ENCODE peak calls at places on chromosomes 5 and 9, in seven cellular contexts. M is gastrocnemius medialis, F is prostate gland, N is suprapubic skin, G is uterus, R is HCT116, A is spleen. H is an unnamed sample.

GRCh38 chr5:16784843-16785791 is 151.0 kb downstream of the MYO10 start:
- DNase-seq in M (no peak), F (no peak), G (no peak), N (no peak), A (no peak), R (no peak), H (no peak)

GRCh38 chr9:127185931-127186781 is 63.7 kb upstream of the ANGPTL2 start:
- DNase-seq in A (peak; percentile 64), R (no peak), N (peak; percentile 95), F (peak; percentile 25), M (peak; percentile 53), G (peak; percentile 93), H (peak; percentile 58)

GRCh38 chr5:111076076-111076475 is 4.6 kb downstream of the TSLP start:
- DNase-seq in M (no peak), G (no peak), A (no peak), N (no peak), R (no peak), F (no peak), H (no peak)

GRCh38 chr9:12794024-12794799 is 19.4 kb downstream of the LURAP1L start:
- DNase-seq in M (no peak), G (no peak), F (no peak), A (no peak), N (no peak), R (no peak), H (no peak)

GRCh38 chr5:180143656-180144364 is 65.2 kb downstream of the RASGEF1C start:
- DNase-seq in R (no peak), A (no peak), G (no peak), M (no peak), F (no peak), N (no peak), H (no peak)

GRCh38 chr9:125472926-125473701 is 211.5 kb downstream of the GAPVD1 start:
- DNase-seq in R (no peak), A (no peak), M (no peak), N (no peak), G (peak; percentile 58), F (no peak), H (no peak)

GRCh38 chr5:1745806-1746370 is 53.7 kb downstream of the MRPL36 start:
- DNase-seq in F (no peak), A (peak; percentile 47), G (peak; percentile 3), M (no peak), N (peak; percentile 49), R (no peak), H (no peak)

GRCh38 chr5:52562473-52562872 is 225.2 kb upstream of the ITGA1 start:
- DNase-seq in M (no peak), N (no peak), A (no peak), F (no peak), G (no peak), R (no peak), H (no peak)

GRCh38 chr9:110444911-110445310 is 107.2 kb upstream of the TXNDC8 start:
- DNase-seq in N (no peak), A (no peak), M (no peak), G (no peak), R (no peak), F (no peak), H (no peak)

GRCh38 chr9:98521141-98521540 is 187.6 kb downstream of the GABBR2 start:
- DNase-seq in R (no peak), F (no peak), G (no peak), M (no peak), N (no peak), A (no peak), H (no peak)

GRCh38 chr5:123819818-123820217 is 307.8 kb downstream of the CSNK1G3 start:
- DNase-seq in M (no peak), G (no peak), N (no peak), F (no peak), R (no peak), A (no peak), H (no peak)

GRCh38 chr9:135130266-135130976 is 43.0 kb downstream of the OLFM1 start:
- DNase-seq in A (no peak), R (peak; percentile 63), F (no peak), M (no peak), N (no peak), G (peak; percentile 28), H (no peak)

GRCh38 chr9:91750343-91750742 is 199.7 kb downstream of the ROR2 start:
- DNase-seq in G (no peak), N (no peak), R (no peak), M (no peak), A (peak; percentile 44), F (no peak), H (no peak)

GRCh38 chr5:138352722-138353549 is 451 bp downstream of the KDM3B start:
- DNase-seq in F (peak; percentile 62), N (peak; percentile 78), M (peak; percentile 41), A (peak; percentile 94), G (peak; percentile 46), R (no peak), H (peak; percentile 71)
- TF ChIP-seq POLR2A in F (peak; percentile 55), N (no peak), M (peak; percentile 26), A (no peak), G (peak; percentile 10), R (no peak), H (peak; percentile 32)

DNA sequence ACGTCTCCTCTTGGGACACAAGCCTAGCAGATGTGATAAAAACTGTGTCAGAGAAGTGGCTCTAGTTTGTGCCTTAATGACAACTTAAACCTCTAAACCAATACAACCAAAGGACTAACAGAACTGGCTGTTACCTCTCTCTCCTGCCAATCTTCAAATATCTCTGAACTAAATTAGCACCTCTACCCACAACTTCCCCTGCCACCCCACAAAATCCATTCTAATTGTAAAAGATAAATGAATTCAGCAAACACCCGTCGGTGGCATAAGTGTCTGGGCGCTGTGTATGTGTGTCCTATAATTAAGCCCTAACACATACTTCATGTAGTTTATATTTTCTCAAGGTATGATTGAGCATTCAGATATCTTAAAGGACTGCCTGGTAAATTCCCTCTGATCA is 154.0 kb downstream of the DENND1A start:
- DNase-seq in N (no peak), A (no peak), G (no peak), F (no peak), M (no peak), R (no peak), H (no peak)
- H3K4me3 ChIP-seq in N (no peak overlapping the region), A (no peak overlapping the region), G (no peak overlapping the region), F (no peak overlapping the region), M (no peak overlapping the region), R (no peak overlapping the region), H (no peak overlapping the region)

DNA sequence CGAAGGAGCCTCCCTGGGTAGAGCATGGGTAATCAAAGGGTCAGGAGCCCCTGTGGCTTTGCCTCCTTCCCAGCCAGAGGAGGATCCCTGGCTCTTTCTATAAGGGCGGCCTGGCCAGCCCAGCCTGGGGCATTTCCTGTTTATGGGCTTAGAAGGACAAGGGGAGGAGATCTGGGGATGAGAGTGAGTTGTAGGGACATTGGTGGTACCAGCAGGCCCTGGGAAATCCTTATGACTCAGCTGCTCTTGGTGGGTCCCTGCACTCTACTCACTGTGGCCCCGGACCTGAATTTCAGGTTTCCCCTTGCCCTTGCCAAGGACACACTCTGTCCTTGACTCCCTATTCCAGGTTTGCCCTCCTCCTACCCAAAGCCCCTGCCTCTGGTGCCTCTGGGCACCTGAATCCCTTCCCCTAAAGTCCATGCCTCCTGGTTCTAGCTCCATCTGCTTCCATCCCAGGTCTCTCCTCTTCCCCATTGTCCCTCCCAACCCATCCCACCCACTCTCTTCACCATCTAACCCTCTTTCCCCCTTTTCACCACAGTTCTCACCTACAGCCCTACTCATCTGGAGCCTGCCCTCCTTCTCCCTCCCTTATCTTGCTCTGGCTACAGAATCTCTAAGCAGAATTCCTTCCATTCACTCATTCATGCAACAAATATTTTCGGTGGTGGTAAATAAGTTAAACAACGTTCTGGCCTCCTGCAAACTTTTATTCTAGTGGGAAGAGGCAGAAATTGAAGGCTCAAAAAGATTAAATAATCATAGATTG is 34.9 kb downstream of the PCDH1 start:
- DNase-seq in N (no peak), G (no peak), M (no peak), R (no peak), A (no peak), F (no peak), H (no peak)
- H3K4me1 ChIP-seq in N (peaks cover 37% of the 10 kb centered on the region), G (peaks cover 10% of the 10 kb centered on the region), M (peaks cover 22% of the 10 kb centered on the region), R (peaks cover 25% of the 10 kb centered on the region), A (no peaks in the 10 kb centered on the region), F (peaks cover 7% of the 10 kb centered on the region), H (peaks cover 60% of the 10 kb centered on the region)

GRCh38 chr5:10635257-10635860 is 71.5 kb downstream of the ANKRD33B start:
- DNase-seq in F (no peak), M (no peak), A (no peak), N (no peak), G (no peak), R (peak; percentile 10), H (peak; percentile 67)
- TF ChIP-seq POLR2A in F (no peak), M (no peak), A (no peak), N (no peak), G (no peak), R (no peak), H (no peak)

GRCh38 chr9:133415107-133415506 is 2.7 kb downstream of the REXO4 start:
- DNase-seq in G (no peak), F (no peak), R (no peak), M (no peak), N (no peak), A (no peak), H (no peak)
- H3K4me3 ChIP-seq in G (no peak overlapping the region), F (no peak overlapping the region), R (no peak overlapping the region), M (no peak overlapping the region), N (no peak overlapping the region), A (no peak overlapping the region), H (no peak overlapping the region)

DNA sequence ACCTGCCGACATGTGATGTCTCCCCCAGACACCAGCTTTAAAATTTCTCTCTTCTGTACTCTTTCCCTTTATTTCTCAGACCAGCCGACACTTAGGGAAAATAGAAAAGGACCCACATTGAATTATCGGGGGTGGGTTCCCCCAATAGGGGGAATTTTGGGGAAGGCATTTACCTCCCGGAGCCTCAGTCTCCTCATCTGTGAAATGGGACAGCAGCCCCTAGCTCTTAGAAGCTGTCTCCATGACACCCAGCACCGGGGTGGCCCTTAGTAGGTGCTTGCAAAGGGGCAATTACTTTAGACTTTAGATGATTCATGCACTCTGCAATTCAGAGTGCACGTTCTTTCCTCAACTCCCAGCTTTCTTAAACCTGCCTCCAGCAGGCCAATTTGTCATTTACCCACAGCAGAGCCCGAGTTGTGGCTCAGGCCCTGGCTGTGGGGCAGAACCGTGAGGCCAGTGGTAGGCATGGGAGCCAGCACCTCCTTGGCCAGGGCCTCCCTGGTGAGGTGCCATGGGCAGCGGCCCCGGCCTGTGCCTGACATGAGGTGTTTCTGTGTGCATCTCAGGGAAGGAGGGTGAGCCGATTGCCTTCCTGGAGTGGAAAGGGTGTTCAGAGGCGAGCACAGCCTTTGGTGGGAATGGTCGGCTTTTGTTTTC is 51.7 kb downstream of the SH3PXD2B start:
- DNase-seq in M (no peak), N (no peak), F (no peak), R (no peak), A (no peak), G (no peak), H (no peak)
- H3K4me1 ChIP-seq in M (peaks cover 13% of the 10 kb centered on the region), N (peaks cover 37% of the 10 kb centered on the region), F (peaks cover 5% of the 10 kb centered on the region), R (no peaks in the 10 kb centered on the region), A (no peaks in the 10 kb centered on the region), G (peaks cover 6% of the 10 kb centered on the region), H (peaks cover 15% of the 10 kb centered on the region)